ENCODE peak calls at places on chromosomes 12 and 14, in five cellular contexts. X is GM12865, D is WTC11, Z is HL-60, L is left lung. S is an unnamed sample.

GRCh38 chr12:100555722-100556121 is 17.8 kb upstream of the GAS2L3 start:
- DNase-seq in X (no peak), D (no peak), Z (no peak), L (no peak), S (no peak)

GRCh38 chr14:99412122-99413061 is 68.3 kb downstream of the SETD3 start:
- DNase-seq in X (no peak), D (peak; percentile 63), Z (no peak), L (no peak), S (no peak)

GRCh38 chr14:75223664-75224154 is 47.3 kb upstream of the TMED10 start:
- DNase-seq in X (peak; percentile 73), D (peak; percentile 25), Z (peak; percentile 72), L (peak; percentile 72), S (no peak)

GRCh38 chr12:69068431-69068830 is 135.5 kb upstream of the CPM start:
- DNase-seq in X (no peak), D (no peak), Z (no peak), L (peak; percentile 50), S (no peak)

GRCh38 chr14:29740491-29740890 is 187.2 kb downstream of the PRKD1 start:
- DNase-seq in X (no peak), D (no peak), Z (no peak), L (no peak), S (no peak)

GRCh38 chr12:29255061-29255460 is 106.0 kb downstream of the FAR2 start:
- DNase-seq in X (no peak), D (no peak), Z (peak; percentile 54), L (no peak), S (no peak)

GRCh38 chr14:24231263-24232120 is 675 bp downstream of the NEDD8 start:
- DNase-seq in X (peak; percentile 40), D (no peak), Z (no peak), L (no peak), S (no peak)

GRCh38 chr14:104137297-104138097 is 890 bp upstream of the KIF26A start:
- DNase-seq in X (peak; percentile 55), D (peak; percentile 79), Z (peak; percentile 29), L (peak; percentile 46), S (peak; percentile 54)

GRCh38 chr12:66329941-66330340 is 27.6 kb downstream of the HELB start:
- DNase-seq in X (no peak), D (no peak), Z (no peak), L (no peak), S (no peak)

GRCh38 chr12:108638141-108638823 is 4.6 kb upstream of the SELPLG start:
- DNase-seq in X (no peak), D (peak; percentile 55), Z (no peak), L (no peak), S (peak; percentile 30)

GRCh38 chr12:67661311-67662011 is 12.9 kb downstream of the DYRK2 start:
- DNase-seq in X (no peak), D (no peak), Z (no peak), L (no peak), S (no peak)

GRCh38 chr14:64541261-64541970 is 875 bp downstream of the HSPA2 start:
- DNase-seq in X (peak; percentile 24), D (no peak), Z (no peak), L (no peak), S (no peak)

GRCh38 chr14:77582511-77582910 is 33.9 kb downstream of the SPTLC2 start:
- DNase-seq in X (no peak), D (no peak), Z (no peak), L (no peak), S (no peak)

GRCh38 chr12:50088577-50089335 is 3.6 kb downstream of the SMARCD1 start:
- DNase-seq in X (peak; percentile 73), D (peak; percentile 57), Z (no peak), L (no peak), S (peak; percentile 67)

GRCh38 chr12:68560823-68561422 is 49.8 kb upstream of the RAP1B start:
- DNase-seq in X (no peak), D (no peak), Z (no peak), L (no peak), S (no peak)

GRCh38 chr12:77342275-77342674 is 276.9 kb upstream of the E2F7 start:
- DNase-seq in X (no peak), D (no peak), Z (no peak), L (no peak), S (no peak)

GRCh38 chr14:32109676-32110075 is 32.6 kb downstream of the ARHGAP5 start:
- DNase-seq in X (no peak), D (no peak), Z (no peak), L (no peak), S (no peak)

GRCh38 chr14:54562334-54562733 is 4.6 kb upstream of the SAMD4A start:
- DNase-seq in X (no peak), D (no peak), Z (no peak), L (no peak), S (no peak)

GRCh38 chr12:55955800-55956508 is 9.9 kb downstream of the PMEL start:
- DNase-seq in X (peak; percentile 44), D (no peak), Z (peak; percentile 42), L (no peak), S (no peak)

GRCh38 chr12:120750806-120751205 is 25.2 kb downstream of the ACADS start:
- DNase-seq in X (no peak), D (no peak), Z (no peak), L (no peak), S (no peak)

GRCh38 chr12:5516781-5517180 is 84.9 kb downstream of the NTF3 start:
- DNase-seq in X (no peak), D (no peak), Z (no peak), L (no peak), S (no peak)

GRCh38 chr12:53060064-53060720 is 10.3 kb downstream of the TNS2 start:
- DNase-seq in X (no peak), D (no peak), Z (no peak), L (no peak), S (peak; percentile 9)

GRCh38 chr12:100896192-100896591 is 101.6 kb downstream of the ANO4 start:
- DNase-seq in X (no peak), D (no peak), Z (no peak), L (no peak), S (no peak)

GRCh38 chr14:77094672-77095284 is 3.3 kb upstream of the CIPC start:
- DNase-seq in X (peak; percentile 90), D (peak; percentile 91), Z (no peak), L (peak; percentile 74), S (peak; percentile 77)

GRCh38 chr12:120724720-120725119 is 906 bp upstream of the ACADS start:
- DNase-seq in X (no peak), D (no peak), Z (no peak), L (no peak), S (no peak)

GRCh38 chr12:6322969-6323339 is 12.5 kb downstream of the PLEKHG6 start:
- DNase-seq in X (no peak), D (no peak), Z (no peak), L (no peak), S (no peak)

GRCh38 chr12:84502907-84503787 is 409.5 kb downstream of the SLC6A15 start:
- DNase-seq in X (peak; percentile 56), D (peak; percentile 71), Z (peak; percentile 7), L (peak; percentile 40), S (no peak)

GRCh38 chr14:93319958-93320357 is 12.9 kb downstream of the BTBD7 start:
- DNase-seq in X (peak; percentile 18), D (no peak), Z (no peak), L (no peak), S (no peak)

GRCh38 chr12:71014180-71014785 is 93.7 kb upstream of the PTPRR start:
- DNase-seq in X (no peak), D (no peak), Z (no peak), L (no peak), S (no peak)

GRCh38 chr12:114314974-114315720 is 90.8 kb downstream of the TBX5 start:
- DNase-seq in X (no peak), D (no peak), Z (no peak), L (no peak), S (no peak)

GRCh38 chr12:125300249-125300648 is 235.0 kb downstream of the AACS start:
- DNase-seq in X (no peak), D (no peak), Z (no peak), L (no peak), S (no peak)
- TF ChIP-seq CTCF in X (no peak), D (no peak), Z (no peak), L (no peak), S (no peak)

DNA sequence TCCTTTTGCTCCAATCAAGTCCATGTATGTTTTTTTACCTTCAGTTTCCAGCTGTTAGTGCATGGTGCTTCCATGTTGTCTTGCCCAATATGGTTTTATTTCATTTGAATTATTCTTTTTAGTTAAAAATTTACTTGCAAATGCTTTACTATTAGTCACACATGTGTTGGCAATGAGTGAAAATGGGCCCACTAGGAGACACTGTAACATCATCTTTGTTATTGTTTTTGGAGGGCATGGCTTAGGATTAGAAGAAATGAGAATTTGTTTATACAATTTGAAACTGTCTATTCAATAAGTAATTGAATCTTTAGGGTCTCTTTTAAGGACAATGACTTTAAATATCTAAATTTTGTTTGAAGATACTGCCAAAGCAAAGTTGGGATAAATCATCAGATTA is 133.7 kb downstream of the BRMS1L start:
- DNase-seq in X (peak; percentile 10), D (no peak), Z (no peak), L (no peak), S (no peak)
- TF ChIP-seq CTCF in X (peak; percentile 9), D (no peak), Z (no peak), L (no peak), S (peak; percentile 63)

GRCh38 chr12:78970041-78970440 is 105.5 kb downstream of the SYT1 start:
- DNase-seq in X (no peak), D (no peak), Z (no peak), L (no peak), S (no peak)

GRCh38 chr12:78964521-78964920 is 99.9 kb downstream of the SYT1 start:
- DNase-seq in X (no peak), D (no peak), Z (no peak), L (no peak), S (no peak)

GRCh38 chr12:78966926-78967325 is 102.4 kb downstream of the SYT1 start:
- DNase-seq in X (no peak), D (no peak), Z (no peak), L (no peak), S (no peak)

GRCh38 chr12:78963439-78964222 is 99.1 kb downstream of the SYT1 start:
- DNase-seq in X (no peak), D (no peak), Z (no peak), L (no peak), S (no peak)

GRCh38 chr12:78966062-78966461 is 101.5 kb downstream of the SYT1 start:
- DNase-seq in X (no peak), D (no peak), Z (no peak), L (no peak), S (no peak)
- TF ChIP-seq CTCF in X (no peak), D (no peak), Z (no peak), L (no peak), S (no peak)

DNA sequence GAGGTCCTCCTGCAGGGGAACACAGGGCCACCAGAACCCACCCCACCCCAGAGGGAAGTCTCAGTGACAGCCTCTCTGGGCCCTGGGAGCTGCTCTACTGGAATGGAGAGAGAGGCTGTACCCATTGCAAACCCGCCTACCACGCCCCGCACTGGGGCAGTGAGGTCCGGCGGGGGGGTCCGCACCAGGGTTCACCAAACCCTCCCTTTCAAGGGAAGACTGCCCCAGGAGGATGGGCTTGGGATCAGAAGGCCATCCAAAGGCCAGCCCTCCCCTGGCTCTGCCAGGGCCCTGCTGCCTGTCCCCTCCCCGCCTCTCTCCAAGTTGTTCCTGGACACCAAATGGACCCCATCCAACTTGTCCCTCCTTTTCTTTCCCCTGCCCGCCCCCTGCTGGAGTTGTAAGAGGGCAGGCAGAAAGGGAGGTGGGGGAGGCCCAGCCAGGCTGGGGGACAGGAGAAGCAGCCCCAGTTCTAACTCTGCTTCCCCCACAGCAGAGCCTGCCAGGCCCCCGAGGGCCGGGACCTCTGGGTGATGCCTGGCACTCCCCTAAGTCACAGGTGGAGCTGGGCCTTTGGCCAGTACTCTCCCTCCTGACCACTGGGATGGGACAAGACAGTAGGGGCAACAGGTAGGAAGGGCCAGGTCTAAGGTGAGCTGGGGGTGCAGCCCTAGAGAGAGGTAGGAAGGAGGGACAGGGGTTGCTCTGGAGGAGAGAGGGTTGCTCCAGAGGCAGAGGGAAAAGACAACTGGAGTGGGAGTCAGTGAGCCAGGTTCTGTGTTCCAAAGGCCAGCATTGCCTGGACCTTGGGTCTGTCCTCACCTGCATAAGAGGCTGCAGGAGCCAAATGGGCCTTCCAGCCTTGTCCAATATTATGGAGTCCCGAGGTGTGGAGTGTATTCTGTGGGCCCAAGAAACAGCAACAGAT is 3.2 kb upstream of the DIO3 start:
- DNase-seq in X (no peak), D (peak; percentile 56), Z (no peak), L (no peak), S (no peak)
- TF ChIP-seq CTCF in X (no peak), D (no peak), Z (no peak), L (no peak), S (no peak)

S was measured in dorsolateral prefrontal cortex.